ENCODE peak calls at places on chromosomes 16 and 17, in eight cellular contexts. One of them, this sample, is unnamed.

GRCh38 chr17:327296-327695 is 25.3 kb downstream of the RPH3AL start:
- DNase-seq in GM04503: no peak
- DNase-seq in SK-N-SH: no peak
- DNase-seq in amygdala: no peak
- DNase-seq in NB4: no peak
- DNase-seq in frontal cortex: no peak
- DNase-seq in activated T-helper 9 cell treated with anti-CD3 and anti-CD28 coated beads, Interleukin-2, amount 50 U/mL, for 16 hours: no peak
- DNase-seq in stimulated activated naive B cell treated with anti-CD40 and anti-IgM and Interleukin-4, amounts not matched to agents 10 μg/mL and 1 μg/mL and 100 μg/mL, for 72 hours: no peak
- DNase-seq in this sample: no peak

GRCh38 chr17:3959921-3960601 is 4.2 kb downstream of the ATP2A3 start:
- DNase-seq in GM04503: no peak
- DNase-seq in activated T-helper 9 cell treated with anti-CD3 and anti-CD28 coated beads, Interleukin-2, amount 50 U/mL, for 16 hours: no peak
- DNase-seq in SK-N-SH: no peak
- DNase-seq in amygdala: no peak
- DNase-seq in frontal cortex: no peak
- DNase-seq in NB4: no peak
- DNase-seq in stimulated activated naive B cell treated with anti-CD40 and anti-IgM and Interleukin-4, amounts not matched to agents 10 μg/mL and 1 μg/mL and 100 μg/mL, for 72 hours: no peak
- DNase-seq in this sample: no peak

GRCh38 chr17:61398721-61399130 is 917 bp upstream of the TBX2 start:
- DNase-seq in amygdala: no peak
- DNase-seq in GM04503: no peak
- DNase-seq in activated T-helper 9 cell treated with anti-CD3 and anti-CD28 coated beads, Interleukin-2, amount 50 U/mL, for 16 hours: no peak
- DNase-seq in stimulated activated naive B cell treated with anti-CD40 and anti-IgM and Interleukin-4, amounts not matched to agents 10 μg/mL and 1 μg/mL and 100 μg/mL, for 72 hours: no peak
- DNase-seq in NB4: no peak
- DNase-seq in frontal cortex: no peak
- DNase-seq in SK-N-SH: no peak
- DNase-seq in this sample: no peak

GRCh38 chr17:62787358-62787757 is 20.8 kb downstream of the MARCHF10 start:
- DNase-seq in amygdala: no peak
- DNase-seq in frontal cortex: no peak
- DNase-seq in activated T-helper 9 cell treated with anti-CD3 and anti-CD28 coated beads, Interleukin-2, amount 50 U/mL, for 16 hours: no peak
- DNase-seq in NB4: no peak
- DNase-seq in stimulated activated naive B cell treated with anti-CD40 and anti-IgM and Interleukin-4, amounts not matched to agents 10 μg/mL and 1 μg/mL and 100 μg/mL, for 72 hours: no peak
- DNase-seq in SK-N-SH: no peak
- DNase-seq in GM04503: no peak
- DNase-seq in this sample: peak

GRCh38 chr16:86862596-86862995 is 284.2 kb downstream of the FOXL1 start:
- DNase-seq in NB4: no peak
- DNase-seq in frontal cortex: no peak
- DNase-seq in amygdala: no peak
- DNase-seq in GM04503: no peak
- DNase-seq in activated T-helper 9 cell treated with anti-CD3 and anti-CD28 coated beads, Interleukin-2, amount 50 U/mL, for 16 hours: no peak
- DNase-seq in SK-N-SH: no peak
- DNase-seq in stimulated activated naive B cell treated with anti-CD40 and anti-IgM and Interleukin-4, amounts not matched to agents 10 μg/mL and 1 μg/mL and 100 μg/mL, for 72 hours: no peak
- DNase-seq in this sample: no peak

GRCh38 chr16:67158637-67159600 is 790 bp downstream of the TRADD start:
- DNase-seq in SK-N-SH: peak
- DNase-seq in frontal cortex: no peak
- DNase-seq in activated T-helper 9 cell treated with anti-CD3 and anti-CD28 coated beads, Interleukin-2, amount 50 U/mL, for 16 hours: peak
- DNase-seq in amygdala: no peak
- DNase-seq in GM04503: no peak
- DNase-seq in stimulated activated naive B cell treated with anti-CD40 and anti-IgM and Interleukin-4, amounts not matched to agents 10 μg/mL and 1 μg/mL and 100 μg/mL, for 72 hours: peak
- DNase-seq in NB4: no peak
- DNase-seq in this sample: no peak

GRCh38 chr17:19024101-19025078 is 19.8 kb upstream of the FAM83G start:
- DNase-seq in NB4: no peak
- DNase-seq in activated T-helper 9 cell treated with anti-CD3 and anti-CD28 coated beads, Interleukin-2, amount 50 U/mL, for 16 hours: no peak
- DNase-seq in GM04503: no peak
- DNase-seq in stimulated activated naive B cell treated with anti-CD40 and anti-IgM and Interleukin-4, amounts not matched to agents 10 μg/mL and 1 μg/mL and 100 μg/mL, for 72 hours: no peak
- DNase-seq in SK-N-SH: no peak
- DNase-seq in amygdala: no peak
- DNase-seq in frontal cortex: no peak
- DNase-seq in this sample: no peak

GRCh38 chr16:59259074-59259963 is 525.2 kb upstream of the GOT2 start:
- DNase-seq in activated T-helper 9 cell treated with anti-CD3 and anti-CD28 coated beads, Interleukin-2, amount 50 U/mL, for 16 hours: no peak
- DNase-seq in amygdala: no peak
- DNase-seq in GM04503: no peak
- DNase-seq in stimulated activated naive B cell treated with anti-CD40 and anti-IgM and Interleukin-4, amounts not matched to agents 10 μg/mL and 1 μg/mL and 100 μg/mL, for 72 hours: no peak
- DNase-seq in frontal cortex: no peak
- DNase-seq in NB4: peak
- DNase-seq in SK-N-SH: no peak
- DNase-seq in this sample: no peak

GRCh38 chr17:61668486-61668885 is 77.5 kb upstream of the NACA2 start:
- DNase-seq in activated T-helper 9 cell treated with anti-CD3 and anti-CD28 coated beads, Interleukin-2, amount 50 U/mL, for 16 hours: no peak
- DNase-seq in GM04503: no peak
- DNase-seq in NB4: no peak
- DNase-seq in frontal cortex: no peak
- DNase-seq in amygdala: no peak
- DNase-seq in SK-N-SH: no peak
- DNase-seq in stimulated activated naive B cell treated with anti-CD40 and anti-IgM and Interleukin-4, amounts not matched to agents 10 μg/mL and 1 μg/mL and 100 μg/mL, for 72 hours: no peak
- DNase-seq in this sample: no peak

GRCh38 chr17:46943511-46944393 is 20.8 kb downstream of the GOSR2 start:
- DNase-seq in amygdala: no peak
- DNase-seq in frontal cortex: no peak
- DNase-seq in SK-N-SH: peak
- DNase-seq in NB4: peak
- DNase-seq in activated T-helper 9 cell treated with anti-CD3 and anti-CD28 coated beads, Interleukin-2, amount 50 U/mL, for 16 hours: no peak
- DNase-seq in stimulated activated naive B cell treated with anti-CD40 and anti-IgM and Interleukin-4, amounts not matched to agents 10 μg/mL and 1 μg/mL and 100 μg/mL, for 72 hours: no peak
- DNase-seq in GM04503: peak
- DNase-seq in this sample: peak

GRCh38 chr17:78324391-78325075 is 35.3 kb downstream of the SOCS3 start:
- DNase-seq in NB4: peak
- DNase-seq in amygdala: peak
- DNase-seq in SK-N-SH: peak
- DNase-seq in stimulated activated naive B cell treated with anti-CD40 and anti-IgM and Interleukin-4, amounts not matched to agents 10 μg/mL and 1 μg/mL and 100 μg/mL, for 72 hours: peak
- DNase-seq in GM04503: peak
- DNase-seq in activated T-helper 9 cell treated with anti-CD3 and anti-CD28 coated beads, Interleukin-2, amount 50 U/mL, for 16 hours: no peak
- DNase-seq in frontal cortex: peak
- DNase-seq in this sample: no peak

GRCh38 chr16:57268804-57269800 is 15.4 kb downstream of the PLLP start:
- DNase-seq in activated T-helper 9 cell treated with anti-CD3 and anti-CD28 coated beads, Interleukin-2, amount 50 U/mL, for 16 hours: no peak
- DNase-seq in SK-N-SH: peak
- DNase-seq in GM04503: no peak
- DNase-seq in stimulated activated naive B cell treated with anti-CD40 and anti-IgM and Interleukin-4, amounts not matched to agents 10 μg/mL and 1 μg/mL and 100 μg/mL, for 72 hours: no peak
- DNase-seq in amygdala: no peak
- DNase-seq in frontal cortex: no peak
- DNase-seq in NB4: no peak
- DNase-seq in this sample: no peak

GRCh38 chr17:41977991-41978390 is 11.4 kb downstream of the CNP start:
- DNase-seq in frontal cortex: no peak
- DNase-seq in activated T-helper 9 cell treated with anti-CD3 and anti-CD28 coated beads, Interleukin-2, amount 50 U/mL, for 16 hours: no peak
- DNase-seq in stimulated activated naive B cell treated with anti-CD40 and anti-IgM and Interleukin-4, amounts not matched to agents 10 μg/mL and 1 μg/mL and 100 μg/mL, for 72 hours: no peak
- DNase-seq in NB4: no peak
- DNase-seq in GM04503: no peak
- DNase-seq in amygdala: no peak
- DNase-seq in SK-N-SH: no peak
- DNase-seq in this sample: no peak

GRCh38 chr16:24700549-24701392 is 28.7 kb upstream of the TNRC6A start:
- DNase-seq in activated T-helper 9 cell treated with anti-CD3 and anti-CD28 coated beads, Interleukin-2, amount 50 U/mL, for 16 hours: no peak
- DNase-seq in NB4: no peak
- DNase-seq in frontal cortex: peak
- DNase-seq in SK-N-SH: peak
- DNase-seq in amygdala: no peak
- DNase-seq in GM04503: peak
- DNase-seq in stimulated activated naive B cell treated with anti-CD40 and anti-IgM and Interleukin-4, amounts not matched to agents 10 μg/mL and 1 μg/mL and 100 μg/mL, for 72 hours: no peak
- DNase-seq in this sample: peak

GRCh38 chr17:75457047-75457654 is 716 bp downstream of the TMEM94 start:
- DNase-seq in NB4: peak
- DNase-seq in GM04503: no peak
- DNase-seq in amygdala: peak
- DNase-seq in frontal cortex: no peak
- DNase-seq in activated T-helper 9 cell treated with anti-CD3 and anti-CD28 coated beads, Interleukin-2, amount 50 U/mL, for 16 hours: no peak
- DNase-seq in stimulated activated naive B cell treated with anti-CD40 and anti-IgM and Interleukin-4, amounts not matched to agents 10 μg/mL and 1 μg/mL and 100 μg/mL, for 72 hours: no peak
- DNase-seq in SK-N-SH: peak
- DNase-seq in this sample: peak

GRCh38 chr17:46772879-46773620 is 45.4 kb downstream of the WNT3 start:
- DNase-seq in stimulated activated naive B cell treated with anti-CD40 and anti-IgM and Interleukin-4, amounts not matched to agents 10 μg/mL and 1 μg/mL and 100 μg/mL, for 72 hours: no peak
- DNase-seq in amygdala: no peak
- DNase-seq in activated T-helper 9 cell treated with anti-CD3 and anti-CD28 coated beads, Interleukin-2, amount 50 U/mL, for 16 hours: no peak
- DNase-seq in frontal cortex: no peak
- DNase-seq in NB4: peak
- DNase-seq in SK-N-SH: peak
- DNase-seq in GM04503: no peak
- DNase-seq in this sample: no peak

GRCh38 chr16:71360378-71360777 is 1.9 kb downstream of the CALB2 start:
- DNase-seq in frontal cortex: no peak
- DNase-seq in NB4: peak
- DNase-seq in SK-N-SH: no peak
- DNase-seq in amygdala: no peak
- DNase-seq in activated T-helper 9 cell treated with anti-CD3 and anti-CD28 coated beads, Interleukin-2, amount 50 U/mL, for 16 hours: no peak
- DNase-seq in GM04503: peak
- DNase-seq in stimulated activated naive B cell treated with anti-CD40 and anti-IgM and Interleukin-4, amounts not matched to agents 10 μg/mL and 1 μg/mL and 100 μg/mL, for 72 hours: no peak
- DNase-seq in this sample: peak

GRCh38 chr17:68378202-68379149 is 78.8 kb downstream of the WIPI1 start:
- DNase-seq in stimulated activated naive B cell treated with anti-CD40 and anti-IgM and Interleukin-4, amounts not matched to agents 10 μg/mL and 1 μg/mL and 100 μg/mL, for 72 hours: no peak
- DNase-seq in activated T-helper 9 cell treated with anti-CD3 and anti-CD28 coated beads, Interleukin-2, amount 50 U/mL, for 16 hours: no peak
- DNase-seq in amygdala: no peak
- DNase-seq in SK-N-SH: peak
- DNase-seq in NB4: no peak
- DNase-seq in GM04503: peak
- DNase-seq in frontal cortex: peak
- DNase-seq in this sample: peak

GRCh38 chr16:27241658-27242057 is 26.9 kb downstream of the NSMCE1 start:
- DNase-seq in amygdala: no peak
- DNase-seq in SK-N-SH: no peak
- DNase-seq in activated T-helper 9 cell treated with anti-CD3 and anti-CD28 coated beads, Interleukin-2, amount 50 U/mL, for 16 hours: no peak
- DNase-seq in NB4: no peak
- DNase-seq in stimulated activated naive B cell treated with anti-CD40 and anti-IgM and Interleukin-4, amounts not matched to agents 10 μg/mL and 1 μg/mL and 100 μg/mL, for 72 hours: no peak
- DNase-seq in frontal cortex: no peak
- DNase-seq in GM04503: no peak
- DNase-seq in this sample: no peak

GRCh38 chr16:75147968-75148310 is 385 bp upstream of the ZFP1 start:
- DNase-seq in stimulated activated naive B cell treated with anti-CD40 and anti-IgM and Interleukin-4, amounts not matched to agents 10 μg/mL and 1 μg/mL and 100 μg/mL, for 72 hours: no peak
- DNase-seq in frontal cortex: no peak
- DNase-seq in SK-N-SH: no peak
- DNase-seq in NB4: no peak
- DNase-seq in amygdala: no peak
- DNase-seq in activated T-helper 9 cell treated with anti-CD3 and anti-CD28 coated beads, Interleukin-2, amount 50 U/mL, for 16 hours: no peak
- DNase-seq in GM04503: no peak
- DNase-seq in this sample: no peak

GRCh38 chr17:64038331-64039105 is 18.1 kb upstream of the ICAM2 start:
- DNase-seq in stimulated activated naive B cell treated with anti-CD40 and anti-IgM and Interleukin-4, amounts not matched to agents 10 μg/mL and 1 μg/mL and 100 μg/mL, for 72 hours: no peak
- DNase-seq in frontal cortex: no peak
- DNase-seq in SK-N-SH: no peak
- DNase-seq in activated T-helper 9 cell treated with anti-CD3 and anti-CD28 coated beads, Interleukin-2, amount 50 U/mL, for 16 hours: no peak
- DNase-seq in NB4: no peak
- DNase-seq in amygdala: no peak
- DNase-seq in GM04503: no peak
- DNase-seq in this sample: no peak

GRCh38 chr17:58121925-58122324 is 26.3 kb upstream of the OR4D1 start:
- DNase-seq in amygdala: no peak
- DNase-seq in activated T-helper 9 cell treated with anti-CD3 and anti-CD28 coated beads, Interleukin-2, amount 50 U/mL, for 16 hours: no peak
- DNase-seq in NB4: peak
- DNase-seq in SK-N-SH: peak
- DNase-seq in frontal cortex: peak
- DNase-seq in stimulated activated naive B cell treated with anti-CD40 and anti-IgM and Interleukin-4, amounts not matched to agents 10 μg/mL and 1 μg/mL and 100 μg/mL, for 72 hours: no peak
- DNase-seq in GM04503: peak
- DNase-seq in this sample: peak

GRCh38 chr16:50940275-50940854 is 198.5 kb downstream of the CYLD start:
- DNase-seq in NB4: no peak
- DNase-seq in amygdala: no peak
- DNase-seq in GM04503: no peak
- DNase-seq in SK-N-SH: no peak
- DNase-seq in activated T-helper 9 cell treated with anti-CD3 and anti-CD28 coated beads, Interleukin-2, amount 50 U/mL, for 16 hours: no peak
- DNase-seq in frontal cortex: no peak
- DNase-seq in stimulated activated naive B cell treated with anti-CD40 and anti-IgM and Interleukin-4, amounts not matched to agents 10 μg/mL and 1 μg/mL and 100 μg/mL, for 72 hours: no peak
- DNase-seq in this sample: no peak

GRCh38 chr17:82305727-82306300 is 11.6 kb downstream of the CD7 start:
- DNase-seq in stimulated activated naive B cell treated with anti-CD40 and anti-IgM and Interleukin-4, amounts not matched to agents 10 μg/mL and 1 μg/mL and 100 μg/mL, for 72 hours: no peak
- DNase-seq in activated T-helper 9 cell treated with anti-CD3 and anti-CD28 coated beads, Interleukin-2, amount 50 U/mL, for 16 hours: no peak
- DNase-seq in GM04503: no peak
- DNase-seq in SK-N-SH: no peak
- DNase-seq in NB4: peak
- DNase-seq in amygdala: no peak
- DNase-seq in frontal cortex: no peak
- DNase-seq in this sample: no peak

GRCh38 chr17:69575346-69575761 is 160.9 kb downstream of the MAP2K6 start:
- DNase-seq in amygdala: no peak
- DNase-seq in SK-N-SH: no peak
- DNase-seq in activated T-helper 9 cell treated with anti-CD3 and anti-CD28 coated beads, Interleukin-2, amount 50 U/mL, for 16 hours: no peak
- DNase-seq in frontal cortex: no peak
- DNase-seq in stimulated activated naive B cell treated with anti-CD40 and anti-IgM and Interleukin-4, amounts not matched to agents 10 μg/mL and 1 μg/mL and 100 μg/mL, for 72 hours: no peak
- DNase-seq in GM04503: peak
- DNase-seq in NB4: no peak
- DNase-seq in this sample: peak

GRCh38 chr17:43667506-43668438 is 6.0 kb upstream of the MEOX1 start:
- DNase-seq in NB4: no peak
- DNase-seq in amygdala: no peak
- DNase-seq in stimulated activated naive B cell treated with anti-CD40 and anti-IgM and Interleukin-4, amounts not matched to agents 10 μg/mL and 1 μg/mL and 100 μg/mL, for 72 hours: no peak
- DNase-seq in frontal cortex: no peak
- DNase-seq in SK-N-SH: no peak
- DNase-seq in activated T-helper 9 cell treated with anti-CD3 and anti-CD28 coated beads, Interleukin-2, amount 50 U/mL, for 16 hours: no peak
- DNase-seq in GM04503: peak
- DNase-seq in this sample: no peak

GRCh38 chr16:81645303-81645702 is 133.8 kb upstream of the PLCG2 start:
- DNase-seq in activated T-helper 9 cell treated with anti-CD3 and anti-CD28 coated beads, Interleukin-2, amount 50 U/mL, for 16 hours: no peak
- DNase-seq in amygdala: peak
- DNase-seq in frontal cortex: peak
- DNase-seq in NB4: no peak
- DNase-seq in SK-N-SH: peak
- DNase-seq in stimulated activated naive B cell treated with anti-CD40 and anti-IgM and Interleukin-4, amounts not matched to agents 10 μg/mL and 1 μg/mL and 100 μg/mL, for 72 hours: no peak
- DNase-seq in GM04503: peak
- DNase-seq in this sample: peak

GRCh38 chr16:11076259-11077018 is 132.1 kb downstream of the CLEC16A start:
- DNase-seq in amygdala: no peak
- DNase-seq in activated T-helper 9 cell treated with anti-CD3 and anti-CD28 coated beads, Interleukin-2, amount 50 U/mL, for 16 hours: no peak
- DNase-seq in frontal cortex: no peak
- DNase-seq in NB4: no peak
- DNase-seq in GM04503: no peak
- DNase-seq in SK-N-SH: no peak
- DNase-seq in stimulated activated naive B cell treated with anti-CD40 and anti-IgM and Interleukin-4, amounts not matched to agents 10 μg/mL and 1 μg/mL and 100 μg/mL, for 72 hours: peak
- DNase-seq in this sample: no peak

GRCh38 chr17:50783193-50783660 is 15.9 kb upstream of the ANKRD40CL start:
- DNase-seq in frontal cortex: peak
- DNase-seq in amygdala: peak
- DNase-seq in activated T-helper 9 cell treated with anti-CD3 and anti-CD28 coated beads, Interleukin-2, amount 50 U/mL, for 16 hours: peak
- DNase-seq in NB4: peak
- DNase-seq in GM04503: peak
- DNase-seq in SK-N-SH: peak
- DNase-seq in stimulated activated naive B cell treated with anti-CD40 and anti-IgM and Interleukin-4, amounts not matched to agents 10 μg/mL and 1 μg/mL and 100 μg/mL, for 72 hours: peak
- DNase-seq in this sample: peak

GRCh38 chr17:79950711-79951110 is 85.0 kb downstream of the TBC1D16 start:
- DNase-seq in frontal cortex: peak
- DNase-seq in stimulated activated naive B cell treated with anti-CD40 and anti-IgM and Interleukin-4, amounts not matched to agents 10 μg/mL and 1 μg/mL and 100 μg/mL, for 72 hours: no peak
- DNase-seq in SK-N-SH: no peak
- DNase-seq in amygdala: peak
- DNase-seq in NB4: no peak
- DNase-seq in GM04503: no peak
- DNase-seq in activated T-helper 9 cell treated with anti-CD3 and anti-CD28 coated beads, Interleukin-2, amount 50 U/mL, for 16 hours: no peak
- DNase-seq in this sample: no peak

GRCh38 chr16:80014241-80014939 is 413.9 kb upstream of the MAF start:
- DNase-seq in SK-N-SH: no peak
- DNase-seq in amygdala: no peak
- DNase-seq in GM04503: peak
- DNase-seq in NB4: no peak
- DNase-seq in frontal cortex: no peak
- DNase-seq in activated T-helper 9 cell treated with anti-CD3 and anti-CD28 coated beads, Interleukin-2, amount 50 U/mL, for 16 hours: no peak
- DNase-seq in stimulated activated naive B cell treated with anti-CD40 and anti-IgM and Interleukin-4, amounts not matched to agents 10 μg/mL and 1 μg/mL and 100 μg/mL, for 72 hours: no peak
- DNase-seq in this sample: no peak